ENCODE peak calls at places on chromosomes 16 and 17, in seven cellular contexts. One of them, this sample, is unnamed.
A peak's percentile ranks its signal among the peaks of the same experiment; 100 is the strongest.

GRCh38 chr16:68227850-68228553 is 7.9 kb downstream of the ESRP2 start:
- DNase-seq in left lung: no peak
- DNase-seq in prostate gland: no peak
- DNase-seq in K562: no peak
- DNase-seq in neural progenitor cell: no peak
- DNase-seq in lower lobe of right lung: no peak
- DNase-seq in choroid plexus epithelial cell: no peak
- DNase-seq in this sample: peak; percentile 77

GRCh38 chr16:31201511-31202401 is 804 bp downstream of the PYCARD start:
- DNase-seq in left lung: peak; percentile 89
- DNase-seq in prostate gland: no peak
- DNase-seq in K562: peak; percentile 64
- DNase-seq in neural progenitor cell: peak; percentile 20
- DNase-seq in lower lobe of right lung: peak; percentile 73
- DNase-seq in choroid plexus epithelial cell: peak; percentile 25
- DNase-seq in this sample: peak; percentile 83

GRCh38 chr16:53369921-53370320 is 64.3 kb upstream of the RBL2 start:
- DNase-seq in left lung: no peak
- DNase-seq in prostate gland: no peak
- DNase-seq in K562: no peak
- DNase-seq in neural progenitor cell: no peak
- DNase-seq in lower lobe of right lung: no peak
- DNase-seq in choroid plexus epithelial cell: peak; percentile 75
- DNase-seq in this sample: no peak

GRCh38 chr16:64440421-64440831 is 681.4 kb downstream of the CDH11 start:
- DNase-seq in left lung: no peak
- DNase-seq in prostate gland: no peak
- DNase-seq in K562: no peak
- DNase-seq in neural progenitor cell: no peak
- DNase-seq in lower lobe of right lung: no peak
- DNase-seq in choroid plexus epithelial cell: peak; percentile 94
- DNase-seq in this sample: no peak

GRCh38 chr17:66817750-66818149 is 17.2 kb upstream of the CACNG5 start:
- DNase-seq in left lung: no peak
- DNase-seq in prostate gland: no peak
- DNase-seq in K562: no peak
- DNase-seq in neural progenitor cell: no peak
- DNase-seq in lower lobe of right lung: no peak
- DNase-seq in choroid plexus epithelial cell: no peak
- DNase-seq in this sample: no peak

GRCh38 chr16:12458591-12459400 is 344.9 kb downstream of the CPPED1 start:
- DNase-seq in left lung: peak; percentile 87
- DNase-seq in prostate gland: no peak
- DNase-seq in K562: no peak
- DNase-seq in neural progenitor cell: no peak
- DNase-seq in lower lobe of right lung: peak; percentile 77
- DNase-seq in choroid plexus epithelial cell: no peak
- DNase-seq in this sample: no peak

GRCh38 chr16:65002265-65002664 is 119.6 kb downstream of the CDH11 start:
- DNase-seq in left lung: no peak
- DNase-seq in prostate gland: no peak
- DNase-seq in K562: no peak
- DNase-seq in neural progenitor cell: no peak
- DNase-seq in lower lobe of right lung: no peak
- DNase-seq in choroid plexus epithelial cell: peak; percentile 78
- DNase-seq in this sample: no peak

GRCh38 chr17:57649731-57650484 is 95.2 kb downstream of the CCDC182 start:
- DNase-seq in left lung: no peak
- DNase-seq in prostate gland: no peak
- DNase-seq in K562: no peak
- DNase-seq in neural progenitor cell: peak; percentile 25
- DNase-seq in lower lobe of right lung: no peak
- DNase-seq in choroid plexus epithelial cell: peak; percentile 74
- DNase-seq in this sample: no peak

GRCh38 chr16:87541004-87541881 is 48.4 kb upstream of the ZCCHC14 start:
- DNase-seq in left lung: no peak
- DNase-seq in prostate gland: no peak
- DNase-seq in K562: no peak
- DNase-seq in neural progenitor cell: peak; percentile 36
- DNase-seq in lower lobe of right lung: no peak
- DNase-seq in choroid plexus epithelial cell: peak; percentile 75
- DNase-seq in this sample: no peak

GRCh38 chr17:10034719-10035475 is 129.8 kb upstream of the RCVRN start:
- DNase-seq in left lung: no peak
- DNase-seq in prostate gland: no peak
- DNase-seq in K562: no peak
- DNase-seq in neural progenitor cell: no peak
- DNase-seq in lower lobe of right lung: no peak
- DNase-seq in choroid plexus epithelial cell: no peak
- DNase-seq in this sample: no peak

GRCh38 chr17:81871387-81872120 is 417 bp upstream of the ARHGDIA start:
- DNase-seq in left lung: peak; percentile 98
- DNase-seq in prostate gland: peak; percentile 90
- DNase-seq in K562: peak; percentile 97
- DNase-seq in neural progenitor cell: peak; percentile 74
- DNase-seq in lower lobe of right lung: peak; percentile 96
- DNase-seq in choroid plexus epithelial cell: peak; percentile 84
- DNase-seq in this sample: peak; percentile 99

GRCh38 chr17:16286947-16287562 is 66.2 kb downstream of the CENPV start:
- DNase-seq in left lung: no peak
- DNase-seq in prostate gland: no peak
- DNase-seq in K562: peak; percentile 25
- DNase-seq in neural progenitor cell: no peak
- DNase-seq in lower lobe of right lung: no peak
- DNase-seq in choroid plexus epithelial cell: peak; percentile 43
- DNase-seq in this sample: no peak

GRCh38 chr17:69969897-69970296 is 105.1 kb upstream of the KCNJ16 start:
- DNase-seq in left lung: no peak
- DNase-seq in prostate gland: no peak
- DNase-seq in K562: no peak
- DNase-seq in neural progenitor cell: no peak
- DNase-seq in lower lobe of right lung: no peak
- DNase-seq in choroid plexus epithelial cell: no peak
- DNase-seq in this sample: no peak

GRCh38 chr16:50519602-50520001 is 28.6 kb upstream of the NKD1 start:
- DNase-seq in left lung: no peak
- DNase-seq in prostate gland: no peak
- DNase-seq in K562: no peak
- DNase-seq in neural progenitor cell: no peak
- DNase-seq in lower lobe of right lung: no peak
- DNase-seq in choroid plexus epithelial cell: no peak
- DNase-seq in this sample: no peak

GRCh38 chr17:8287651-8288335 is 677 bp upstream of the RANGRF start:
- DNase-seq in left lung: no peak
- DNase-seq in prostate gland: peak; percentile 19
- DNase-seq in K562: no peak
- DNase-seq in neural progenitor cell: no peak
- DNase-seq in lower lobe of right lung: peak; percentile 76
- DNase-seq in choroid plexus epithelial cell: no peak
- DNase-seq in this sample: no peak

GRCh38 chr16:89700649-89701424 is 668 bp downstream of the SPATA2L start:
- DNase-seq in left lung: peak; percentile 88
- DNase-seq in prostate gland: peak; percentile 51
- DNase-seq in K562: peak; percentile 69
- DNase-seq in neural progenitor cell: peak; percentile 87
- DNase-seq in lower lobe of right lung: peak; percentile 77
- DNase-seq in choroid plexus epithelial cell: peak; percentile 61
- DNase-seq in this sample: peak; percentile 91

GRCh38 chr16:84717484-84717883 is 17.7 kb downstream of the USP10 start:
- DNase-seq in left lung: no peak
- DNase-seq in prostate gland: no peak
- DNase-seq in K562: no peak
- DNase-seq in neural progenitor cell: no peak
- DNase-seq in lower lobe of right lung: no peak
- DNase-seq in choroid plexus epithelial cell: no peak
- DNase-seq in this sample: no peak

GRCh38 chr17:82344175-82344907 is 10.8 kb upstream of the SECTM1 start:
- DNase-seq in left lung: peak; percentile 47
- DNase-seq in prostate gland: no peak
- DNase-seq in K562: no peak
- DNase-seq in neural progenitor cell: no peak
- DNase-seq in lower lobe of right lung: no peak
- DNase-seq in choroid plexus epithelial cell: no peak
- DNase-seq in this sample: no peak

DNA sequence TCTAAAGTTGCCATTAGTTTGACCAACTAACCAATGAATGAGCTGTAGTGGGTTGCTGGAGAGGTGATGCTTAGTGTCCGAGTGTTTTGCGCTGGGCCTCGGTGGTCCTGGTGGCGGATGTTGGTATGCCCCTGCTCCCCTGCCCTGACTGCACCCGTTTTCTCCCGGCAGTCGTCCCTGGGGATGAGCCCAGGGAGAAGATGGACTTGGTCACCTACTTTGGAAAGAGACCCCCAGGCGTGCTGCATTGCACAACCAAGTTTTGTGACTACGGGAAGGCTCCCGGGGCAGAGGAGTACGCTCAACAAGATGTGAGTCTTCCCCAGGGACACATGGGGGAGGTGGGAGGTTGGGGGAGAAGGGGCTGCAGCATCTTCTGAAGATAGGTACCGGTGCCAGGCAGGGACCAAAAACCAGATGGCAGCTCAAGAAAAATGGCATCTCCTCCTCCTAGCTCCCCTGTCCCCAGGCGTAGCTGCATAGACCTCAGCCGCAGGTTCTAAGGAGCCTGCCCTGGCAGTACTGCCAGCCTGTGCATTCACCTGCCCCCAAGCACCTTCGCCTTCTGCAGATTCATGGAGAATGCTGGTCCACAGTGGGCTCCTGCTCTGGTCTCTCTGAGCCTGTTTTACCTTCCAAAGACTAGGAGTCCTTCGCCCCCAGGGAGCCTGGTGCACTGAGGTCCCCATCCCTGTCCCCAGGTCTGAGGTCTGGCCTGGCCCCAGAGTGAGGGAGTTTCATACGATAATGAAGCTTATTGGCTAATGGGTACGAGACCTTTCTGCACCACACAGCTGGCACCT is 5.3 kb downstream of the CNP start:
- DNase-seq in left lung: peak; percentile 24
- DNase-seq in prostate gland: no peak
- DNase-seq in K562: no peak
- DNase-seq in neural progenitor cell: no peak
- DNase-seq in lower lobe of right lung: peak; percentile 20
- DNase-seq in choroid plexus epithelial cell: no peak
- DNase-seq in this sample: no peak
- TF ChIP-seq CTCF in left lung: no peak
- TF ChIP-seq CTCF in prostate gland: no peak
- TF ChIP-seq CTCF in K562: no peak
- TF ChIP-seq CTCF in neural progenitor cell: no peak
- TF ChIP-seq CTCF in lower lobe of right lung: no peak
- TF ChIP-seq CTCF in choroid plexus epithelial cell: no peak
- TF ChIP-seq CTCF in this sample: no peak

GRCh38 chr16:81231014-81231413 is 7.5 kb upstream of the BCO1 start:
- DNase-seq in left lung: no peak
- DNase-seq in prostate gland: no peak
- DNase-seq in K562: no peak
- DNase-seq in neural progenitor cell: no peak
- DNase-seq in lower lobe of right lung: no peak
- DNase-seq in choroid plexus epithelial cell: no peak
- DNase-seq in this sample: no peak

GRCh38 chr16:81237942-81238295 is 570 bp upstream of the BCO1 start:
- DNase-seq in left lung: no peak
- DNase-seq in prostate gland: no peak
- DNase-seq in K562: no peak
- DNase-seq in neural progenitor cell: peak; percentile 16
- DNase-seq in lower lobe of right lung: no peak
- DNase-seq in choroid plexus epithelial cell: no peak
- DNase-seq in this sample: no peak

GRCh38 chr16:81229811-81230210 is 8.7 kb upstream of the BCO1 start:
- DNase-seq in left lung: no peak
- DNase-seq in prostate gland: no peak
- DNase-seq in K562: no peak
- DNase-seq in neural progenitor cell: no peak
- DNase-seq in lower lobe of right lung: no peak
- DNase-seq in choroid plexus epithelial cell: no peak
- DNase-seq in this sample: no peak

GRCh38 chr16:81237282-81237681 is 1.2 kb upstream of the BCO1 start:
- DNase-seq in left lung: no peak
- DNase-seq in prostate gland: peak; percentile 93
- DNase-seq in K562: no peak
- DNase-seq in neural progenitor cell: no peak
- DNase-seq in lower lobe of right lung: no peak
- DNase-seq in choroid plexus epithelial cell: peak; percentile 12
- DNase-seq in this sample: peak; percentile 33

DNA sequence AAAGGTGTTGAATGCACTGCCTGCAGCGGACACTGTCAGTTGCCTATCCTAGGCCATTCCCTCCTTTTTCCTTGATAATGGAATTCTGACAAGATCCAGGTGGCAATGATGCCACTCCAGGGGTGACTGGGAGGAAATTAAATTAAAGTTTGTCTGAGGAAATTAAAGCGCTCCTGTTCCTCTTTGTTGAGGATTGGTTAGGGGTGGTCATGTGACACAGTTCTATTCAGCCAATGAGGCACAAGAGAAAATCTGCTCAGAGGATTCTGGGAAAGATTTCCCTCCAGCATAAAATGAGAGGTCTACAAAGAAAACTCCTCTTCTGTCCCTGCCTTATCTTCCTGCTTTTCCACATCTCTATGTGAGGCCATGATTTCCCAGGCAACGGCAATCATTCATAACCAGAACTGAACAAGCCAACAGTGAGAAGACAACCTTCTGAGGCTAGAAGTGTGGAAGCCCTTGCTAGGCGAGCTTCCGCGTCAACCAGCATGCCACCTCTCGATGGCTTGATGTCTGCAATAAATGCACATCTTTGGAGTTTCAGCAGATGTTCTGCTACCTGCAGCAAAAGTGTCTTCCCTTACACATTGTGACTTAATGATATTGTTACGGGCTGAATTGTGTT is 5.6 kb upstream of the BCO1 start:
- DNase-seq in left lung: no peak
- DNase-seq in prostate gland: no peak
- DNase-seq in K562: peak; percentile 39
- DNase-seq in neural progenitor cell: no peak
- DNase-seq in lower lobe of right lung: no peak
- DNase-seq in choroid plexus epithelial cell: no peak
- DNase-seq in this sample: no peak
- TF ChIP-seq CTCF in left lung: no peak
- TF ChIP-seq CTCF in prostate gland: no peak
- TF ChIP-seq CTCF in K562: no peak
- TF ChIP-seq CTCF in neural progenitor cell: no peak
- TF ChIP-seq CTCF in lower lobe of right lung: no peak
- TF ChIP-seq CTCF in choroid plexus epithelial cell: no peak
- TF ChIP-seq CTCF in this sample: no peak

GRCh38 chr16:81755915-81756644 is 23.0 kb upstream of the PLCG2 start:
- DNase-seq in left lung: no peak
- DNase-seq in prostate gland: no peak
- DNase-seq in K562: no peak
- DNase-seq in neural progenitor cell: no peak
- DNase-seq in lower lobe of right lung: no peak
- DNase-seq in choroid plexus epithelial cell: no peak
- DNase-seq in this sample: no peak
- TF ChIP-seq CTCF in left lung: no peak
- TF ChIP-seq CTCF in prostate gland: no peak
- TF ChIP-seq CTCF in K562: no peak
- TF ChIP-seq CTCF in neural progenitor cell: no peak
- TF ChIP-seq CTCF in lower lobe of right lung: no peak
- TF ChIP-seq CTCF in choroid plexus epithelial cell: no peak
- TF ChIP-seq CTCF in this sample: no peak

DNA sequence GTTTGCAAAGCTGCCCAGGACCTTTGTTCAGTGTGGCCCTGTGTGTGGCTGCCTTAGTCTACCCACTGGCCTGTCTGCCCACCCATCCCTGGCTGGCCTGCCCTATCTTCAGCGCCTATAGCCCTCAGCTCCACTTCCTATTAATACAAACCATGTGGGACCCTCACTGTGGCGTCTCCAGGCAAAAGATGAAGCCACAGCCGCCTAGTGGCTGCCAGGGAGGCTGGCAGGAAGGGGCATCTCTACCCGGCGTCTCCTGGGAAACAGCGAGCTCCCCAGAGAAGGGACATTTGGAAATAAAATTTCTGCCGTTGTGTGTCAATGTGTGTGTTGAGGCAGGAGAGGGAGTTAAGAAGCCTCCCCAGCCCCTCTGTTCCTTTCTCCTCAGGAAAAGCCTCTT is 31.5 kb downstream of the NEUROD2 start:
- DNase-seq in left lung: no peak
- DNase-seq in prostate gland: no peak
- DNase-seq in K562: no peak
- DNase-seq in neural progenitor cell: peak; percentile 69
- DNase-seq in lower lobe of right lung: no peak
- DNase-seq in choroid plexus epithelial cell: no peak
- DNase-seq in this sample: no peak
- TF ChIP-seq CTCF in left lung: peak; percentile 20
- TF ChIP-seq CTCF in prostate gland: no peak
- TF ChIP-seq CTCF in K562: peak; percentile 51
- TF ChIP-seq CTCF in neural progenitor cell: peak; percentile 72
- TF ChIP-seq CTCF in lower lobe of right lung: peak; percentile 32
- TF ChIP-seq CTCF in choroid plexus epithelial cell: peak; percentile 62
- TF ChIP-seq CTCF in this sample: peak; percentile 25

This sample was measured in pancreas.